ENCODE peak calls at places on chromosome 12, in four cellular contexts. One of them, this sample, is unnamed.

GRCh38 chr12:674272-674781 is 11.1 kb upstream of the NINJ2 start:
- DNase-seq in H1: no peak
- DNase-seq in cardiac muscle cell: no peak
- DNase-seq in hepatocyte: no peak
- DNase-seq in this sample: peak

GRCh38 chr12:81668475-81668874 is 90.7 kb downstream of the PPFIA2 start:
- DNase-seq in H1: no peak
- DNase-seq in hepatocyte: no peak
- DNase-seq in cardiac muscle cell: no peak
- DNase-seq in this sample: peak

GRCh38 chr12:58530421-58531067 is 389.8 kb downstream of the LRIG3 start:
- DNase-seq in H1: no peak
- DNase-seq in hepatocyte: no peak
- DNase-seq in cardiac muscle cell: no peak
- DNase-seq in this sample: no peak

GRCh38 chr12:28795306-28795705 is 353.8 kb upstream of the FAR2 start:
- DNase-seq in H1: no peak
- DNase-seq in cardiac muscle cell: no peak
- DNase-seq in hepatocyte: no peak
- DNase-seq in this sample: no peak

GRCh38 chr12:92070054-92070863 is 75.4 kb downstream of the BTG1 start:
- DNase-seq in hepatocyte: peak
- DNase-seq in H1: no peak
- DNase-seq in cardiac muscle cell: no peak
- DNase-seq in this sample: no peak

GRCh38 chr12:101877816-101878811 is 734 bp downstream of the DRAM1 start:
- DNase-seq in cardiac muscle cell: peak
- DNase-seq in H1: no peak
- DNase-seq in hepatocyte: peak
- DNase-seq in this sample: peak

GRCh38 chr12:126784328-126784921 is 1482.5 kb upstream of the TMEM132C start:
- DNase-seq in hepatocyte: peak
- DNase-seq in cardiac muscle cell: peak
- DNase-seq in H1: peak
- DNase-seq in this sample: peak

GRCh38 chr12:28035483-28035882 is 63.0 kb upstream of the PTHLH start:
- DNase-seq in cardiac muscle cell: no peak
- DNase-seq in hepatocyte: no peak
- DNase-seq in H1: no peak
- DNase-seq in this sample: no peak

GRCh38 chr12:9221476-9221875 is 13.3 kb upstream of the PZP start:
- DNase-seq in H1: no peak
- DNase-seq in hepatocyte: no peak
- DNase-seq in cardiac muscle cell: no peak
- DNase-seq in this sample: no peak

GRCh38 chr12:57009949-57010626 is 3.7 kb upstream of the ZBTB39 start:
- DNase-seq in hepatocyte: no peak
- DNase-seq in H1: no peak
- DNase-seq in cardiac muscle cell: no peak
- DNase-seq in this sample: no peak

GRCh38 chr12:104682790-104683279 is 226.1 kb downstream of the CHST11 start:
- DNase-seq in H1: no peak
- DNase-seq in hepatocyte: no peak
- DNase-seq in cardiac muscle cell: no peak
- DNase-seq in this sample: peak

GRCh38 chr12:64395739-64396138 is 5.2 kb upstream of the C12orf56 start:
- DNase-seq in cardiac muscle cell: no peak
- DNase-seq in H1: no peak
- DNase-seq in hepatocyte: no peak
- DNase-seq in this sample: no peak

GRCh38 chr12:81294325-81295190 is 216.7 kb downstream of the ACSS3 start:
- DNase-seq in cardiac muscle cell: no peak
- DNase-seq in H1: no peak
- DNase-seq in hepatocyte: no peak
- DNase-seq in this sample: peak

GRCh38 chr12:131751335-131751734 is 40.4 kb downstream of the SFSWAP start:
- DNase-seq in cardiac muscle cell: no peak
- DNase-seq in H1: no peak
- DNase-seq in hepatocyte: no peak
- DNase-seq in this sample: no peak

GRCh38 chr12:124698998-124699305 is 131.5 kb upstream of the NCOR2 start:
- DNase-seq in hepatocyte: no peak
- DNase-seq in cardiac muscle cell: no peak
- DNase-seq in H1: no peak
- DNase-seq in this sample: no peak

GRCh38 chr12:65699251-65699650 is 125.0 kb upstream of the HMGA2 start:
- DNase-seq in cardiac muscle cell: no peak
- DNase-seq in H1: no peak
- DNase-seq in hepatocyte: peak
- DNase-seq in this sample: no peak

GRCh38 chr12:835754-836493 is 83.5 kb downstream of the WNK1 start:
- DNase-seq in hepatocyte: no peak
- DNase-seq in H1: no peak
- DNase-seq in cardiac muscle cell: no peak
- DNase-seq in this sample: no peak

GRCh38 chr12:40827923-40828592 is 135.8 kb downstream of the CNTN1 start:
- DNase-seq in hepatocyte: peak
- DNase-seq in cardiac muscle cell: peak
- DNase-seq in H1: no peak
- DNase-seq in this sample: no peak

GRCh38 chr12:58372298-58372697 is 430.9 kb downstream of the ATP23 start:
- DNase-seq in hepatocyte: no peak
- DNase-seq in cardiac muscle cell: no peak
- DNase-seq in H1: no peak
- DNase-seq in this sample: peak

GRCh38 chr12:23084236-23084995 is 459.4 kb downstream of the ETNK1 start:
- DNase-seq in H1: no peak
- DNase-seq in cardiac muscle cell: no peak
- DNase-seq in hepatocyte: peak
- DNase-seq in this sample: no peak

GRCh38 chr12:108305520-108305919 is 33.6 kb downstream of the CMKLR1 start:
- DNase-seq in H1: no peak
- DNase-seq in hepatocyte: peak
- DNase-seq in cardiac muscle cell: peak
- DNase-seq in this sample: no peak

GRCh38 chr12:123115409-123116111 is 35.3 kb downstream of the PITPNM2 start:
- DNase-seq in H1: no peak
- DNase-seq in hepatocyte: peak
- DNase-seq in cardiac muscle cell: no peak
- DNase-seq in this sample: peak
- H3K4me3 ChIP-seq in H1: no peak
- H3K4me3 ChIP-seq in hepatocyte: no peak
- H3K4me3 ChIP-seq in cardiac muscle cell: no peak
- H3K4me3 ChIP-seq in this sample: no peak

GRCh38 chr12:31245822-31246469 is 80.0 kb downstream of the SINHCAF start:
- DNase-seq in cardiac muscle cell: peak
- DNase-seq in H1: no peak
- DNase-seq in hepatocyte: no peak
- DNase-seq in this sample: no peak
- TF ChIP-seq CTCF in cardiac muscle cell: peak
- TF ChIP-seq CTCF in H1: peak
- TF ChIP-seq CTCF in hepatocyte: peak
- TF ChIP-seq CTCF in this sample: no peak

DNA sequence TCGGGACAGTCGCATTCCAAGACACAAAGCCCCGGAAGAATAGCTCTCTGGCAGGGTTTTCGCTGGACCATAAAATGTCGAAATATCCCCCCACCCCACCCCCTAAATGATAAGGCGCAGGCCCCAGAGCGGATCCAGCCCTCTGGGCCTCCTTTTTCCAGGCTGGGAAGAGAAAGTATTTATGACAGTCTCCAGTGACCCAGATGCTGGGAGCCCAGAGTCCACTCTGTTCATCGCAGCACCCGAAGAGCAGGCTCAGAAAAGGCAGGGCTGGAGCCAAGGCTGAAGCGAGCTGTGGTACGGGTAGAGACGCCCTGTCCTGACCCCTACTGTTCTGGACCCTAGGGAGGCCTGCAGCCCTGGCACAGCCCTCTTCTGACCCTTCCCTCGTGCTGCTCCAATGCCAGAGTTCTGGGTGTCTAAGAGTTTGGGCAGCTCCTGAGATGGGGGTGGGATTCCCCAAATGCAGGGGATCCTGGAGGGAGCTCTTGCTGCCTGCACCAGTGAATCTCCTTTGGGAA is 2.0 kb upstream of the HOXC8 start:
- DNase-seq in H1: no peak
- DNase-seq in hepatocyte: peak
- DNase-seq in cardiac muscle cell: no peak
- DNase-seq in this sample: no peak
- H3K4me3 ChIP-seq in H1: no peak
- H3K4me3 ChIP-seq in hepatocyte: no peak
- H3K4me3 ChIP-seq in cardiac muscle cell: no peak
- H3K4me3 ChIP-seq in this sample: no peak

GRCh38 chr12:25813843-25814242 is 144.6 kb upstream of the RASSF8 start:
- DNase-seq in H1: no peak
- DNase-seq in hepatocyte: no peak
- DNase-seq in cardiac muscle cell: no peak
- DNase-seq in this sample: no peak
- TF ChIP-seq CTCF in H1: no peak
- TF ChIP-seq CTCF in hepatocyte: no peak
- TF ChIP-seq CTCF in cardiac muscle cell: no peak
- TF ChIP-seq CTCF in this sample: no peak

DNA sequence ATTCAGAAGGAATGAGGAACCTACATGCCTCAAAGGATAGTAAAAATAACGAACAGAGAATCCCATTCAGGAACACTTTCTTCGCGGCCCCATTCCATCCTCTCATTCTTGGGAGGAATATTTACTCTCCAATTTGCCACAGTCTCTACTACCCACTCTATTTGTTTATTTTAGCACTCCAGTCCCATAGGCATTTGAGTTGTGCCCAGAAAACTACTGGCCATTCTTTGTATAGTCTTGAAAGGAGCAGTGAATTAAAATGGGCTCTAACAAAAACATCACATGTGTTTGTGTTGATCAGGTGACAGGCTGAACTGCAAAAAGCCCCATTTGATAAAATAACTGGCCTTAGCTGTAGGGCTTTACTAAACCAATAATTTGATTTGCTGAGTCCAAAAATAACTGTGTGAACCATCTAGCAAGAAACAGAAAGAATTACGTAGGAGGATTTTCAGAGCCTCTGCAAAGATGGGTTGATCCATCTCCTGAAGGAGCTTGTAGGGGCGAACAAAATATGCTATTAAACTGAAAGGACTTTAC is 142.2 kb upstream of the CPNE8 start:
- DNase-seq in hepatocyte: no peak
- DNase-seq in H1: no peak
- DNase-seq in cardiac muscle cell: no peak
- DNase-seq in this sample: no peak
- H3K4me3 ChIP-seq in hepatocyte: no peak
- H3K4me3 ChIP-seq in H1: no peak
- H3K4me3 ChIP-seq in cardiac muscle cell: no peak
- H3K4me3 ChIP-seq in this sample: no peak

GRCh38 chr12:13130981-13131380 is 27.5 kb upstream of the GSG1 start:
- DNase-seq in hepatocyte: no peak
- DNase-seq in cardiac muscle cell: no peak
- DNase-seq in H1: no peak
- DNase-seq in this sample: no peak

GRCh38 chr12:13133886-13134285 is 30.4 kb upstream of the GSG1 start:
- DNase-seq in cardiac muscle cell: no peak
- DNase-seq in H1: no peak
- DNase-seq in hepatocyte: no peak
- DNase-seq in this sample: no peak

DNA sequence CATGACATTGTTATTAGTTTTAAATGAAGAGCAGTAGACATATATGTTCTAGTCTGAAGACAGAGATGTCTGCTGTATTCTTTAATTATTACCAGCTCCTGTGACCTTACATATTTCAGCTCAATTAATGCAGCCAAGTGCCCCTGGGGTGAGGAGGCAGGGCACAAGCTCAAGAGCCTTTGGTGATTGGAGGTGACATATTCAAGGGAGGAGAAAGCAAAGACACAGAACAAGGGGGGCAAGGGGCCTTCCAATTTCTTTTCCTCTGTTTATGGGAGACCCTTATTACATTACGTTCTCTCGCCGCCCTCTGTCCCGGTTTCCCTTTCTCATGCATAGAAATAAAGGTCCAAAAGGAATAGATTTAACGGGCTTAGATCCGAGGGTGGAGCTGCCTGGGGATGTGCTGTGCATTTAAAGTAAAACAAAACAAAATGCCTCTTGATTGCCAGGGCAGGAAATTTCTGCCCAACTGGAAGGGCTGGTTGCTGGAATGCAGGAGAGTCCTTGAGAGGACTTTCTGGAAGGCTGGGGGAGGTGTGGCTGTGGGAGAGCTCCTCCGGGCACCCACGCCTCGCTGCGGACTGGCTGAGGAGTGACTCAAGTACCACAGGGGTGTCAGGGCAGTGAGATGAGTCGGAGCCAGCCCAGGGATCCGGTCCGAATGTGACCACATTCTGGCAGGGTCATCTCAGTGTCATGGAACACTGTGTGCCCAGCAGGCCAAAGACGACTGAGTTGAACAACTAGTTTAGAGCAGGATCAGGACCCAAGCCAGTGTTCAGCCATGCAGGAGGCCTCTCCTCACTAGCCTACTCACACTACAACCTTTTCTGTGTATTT is 32.1 kb upstream of the GSG1 start:
- DNase-seq in cardiac muscle cell: peak
- DNase-seq in H1: peak
- DNase-seq in hepatocyte: peak
- DNase-seq in this sample: no peak
- TF ChIP-seq CTCF in cardiac muscle cell: peak
- TF ChIP-seq CTCF in H1: no peak
- TF ChIP-seq CTCF in hepatocyte: no peak
- TF ChIP-seq CTCF in this sample: no peak

GRCh38 chr12:15716566-15716965 is 72.6 kb downstream of the EPS8 start:
- DNase-seq in cardiac muscle cell: no peak
- DNase-seq in H1: no peak
- DNase-seq in hepatocyte: no peak
- DNase-seq in this sample: no peak
- H3K4me3 ChIP-seq in cardiac muscle cell: no peak
- H3K4me3 ChIP-seq in H1: no peak
- H3K4me3 ChIP-seq in hepatocyte: no peak
- H3K4me3 ChIP-seq in this sample: no peak

This sample was measured in GM12865.